ENCODE peak calls at places on chromosomes 4 and X, in four cellular contexts. One of them, this sample, is unnamed.
A peak's percentile ranks its signal among the peaks of the same experiment; 100 is the strongest.

GRCh38 chr4:95754667-95755066 is 85.2 kb upstream of the PDHA2 start:
- DNase-seq in K562: no peak
- DNase-seq in H1: no peak
- DNase-seq in A549: no peak
- DNase-seq in this sample: no peak

GRCh38 chrX:150766351-150767044 is 73.3 kb downstream of the MTMR1 start:
- DNase-seq in H1: no peak
- DNase-seq in A549: no peak
- DNase-seq in K562: peak; percentile 27
- DNase-seq in this sample: no peak

GRCh38 chrX:108537005-108537404 is 97.4 kb downstream of the COL4A5 start:
- DNase-seq in A549: peak; percentile 9
- DNase-seq in K562: peak; percentile 44
- DNase-seq in H1: no peak
- DNase-seq in this sample: peak; percentile 22

GRCh38 chrX:16465081-16465876 is 184.7 kb upstream of the S100G start:
- DNase-seq in A549: no peak
- DNase-seq in H1: no peak
- DNase-seq in K562: no peak
- DNase-seq in this sample: no peak

GRCh38 chr4:128570380-128570779 is 239.1 kb upstream of the JADE1 start:
- DNase-seq in A549: no peak
- DNase-seq in H1: no peak
- DNase-seq in K562: peak; percentile 37
- DNase-seq in this sample: no peak

GRCh38 chrX:8191022-8191421 is 20.0 kb upstream of the VCX2 start:
- DNase-seq in H1: no peak
- DNase-seq in K562: no peak
- DNase-seq in A549: no peak
- DNase-seq in this sample: no peak

GRCh38 chr4:23097251-23097650 is 404.5 kb downstream of the GBA3 start:
- DNase-seq in K562: no peak
- DNase-seq in H1: no peak
- DNase-seq in A549: no peak
- DNase-seq in this sample: no peak

GRCh38 chrX:118216488-118216887 is 99.9 kb upstream of the KLHL13 start:
- DNase-seq in H1: no peak
- DNase-seq in A549: no peak
- DNase-seq in K562: no peak
- DNase-seq in this sample: no peak

GRCh38 chr4:76737180-76737579 is 160.8 kb downstream of the SOWAHB start:
- DNase-seq in H1: no peak
- DNase-seq in A549: no peak
- DNase-seq in K562: no peak
- DNase-seq in this sample: no peak

GRCh38 chr4:40471923-40472322 is 136.8 kb downstream of the CHRNA9 start:
- DNase-seq in H1: no peak
- DNase-seq in A549: no peak
- DNase-seq in K562: no peak
- DNase-seq in this sample: no peak

GRCh38 chr4:155908187-155909139 is 5.0 kb downstream of the TDO2 start:
- DNase-seq in K562: no peak
- DNase-seq in H1: no peak
- DNase-seq in A549: no peak
- DNase-seq in this sample: no peak

GRCh38 chr4:3369781-3370660 is 71.7 kb upstream of the HGFAC start:
- DNase-seq in A549: no peak
- DNase-seq in H1: no peak
- DNase-seq in K562: no peak
- DNase-seq in this sample: no peak

GRCh38 chr4:182219400-182219799 is 23.8 kb upstream of the TENM3 start:
- DNase-seq in A549: no peak
- DNase-seq in H1: no peak
- DNase-seq in K562: no peak
- DNase-seq in this sample: no peak

GRCh38 chr4:22515145-22515887 is 550 bp downstream of the ADGRA3 start:
- DNase-seq in A549: peak; percentile 74
- DNase-seq in K562: peak; percentile 20
- DNase-seq in H1: no peak
- DNase-seq in this sample: peak; percentile 86

GRCh38 chr4:140858897-140859296 is 102.7 kb upstream of the TBC1D9 start:
- DNase-seq in A549: no peak
- DNase-seq in H1: no peak
- DNase-seq in K562: no peak
- DNase-seq in this sample: no peak

GRCh38 chr4:124904723-124905390 is 192.3 kb upstream of the ANKRD50 start:
- DNase-seq in H1: no peak
- DNase-seq in A549: no peak
- DNase-seq in K562: no peak
- DNase-seq in this sample: no peak

GRCh38 chr4:124903995-124904722 is 191.6 kb upstream of the ANKRD50 start:
- DNase-seq in K562: no peak
- DNase-seq in A549: no peak
- DNase-seq in H1: no peak
- DNase-seq in this sample: no peak

GRCh38 chr4:124902111-124902510 is 189.6 kb upstream of the ANKRD50 start:
- DNase-seq in A549: no peak
- DNase-seq in K562: no peak
- DNase-seq in H1: no peak
- DNase-seq in this sample: no peak

GRCh38 chr4:124899997-124900396 is 187.5 kb upstream of the ANKRD50 start:
- DNase-seq in A549: no peak
- DNase-seq in H1: no peak
- DNase-seq in K562: no peak
- DNase-seq in this sample: no peak
- TF ChIP-seq RNF2 in A549: no peak
- TF ChIP-seq RNF2 in H1: no peak
- TF ChIP-seq RNF2 in K562: no peak
- TF ChIP-seq RNF2 in this sample: no peak

GRCh38 chr4:14022428-14022827 is 394.9 kb upstream of the BOD1L1 start:
- DNase-seq in H1: no peak
- DNase-seq in K562: no peak
- DNase-seq in A549: no peak
- DNase-seq in this sample: no peak
- TF ChIP-seq RNF2 in H1: no peak
- TF ChIP-seq RNF2 in K562: no peak
- TF ChIP-seq RNF2 in A549: no peak
- TF ChIP-seq RNF2 in this sample: no peak

DNA sequence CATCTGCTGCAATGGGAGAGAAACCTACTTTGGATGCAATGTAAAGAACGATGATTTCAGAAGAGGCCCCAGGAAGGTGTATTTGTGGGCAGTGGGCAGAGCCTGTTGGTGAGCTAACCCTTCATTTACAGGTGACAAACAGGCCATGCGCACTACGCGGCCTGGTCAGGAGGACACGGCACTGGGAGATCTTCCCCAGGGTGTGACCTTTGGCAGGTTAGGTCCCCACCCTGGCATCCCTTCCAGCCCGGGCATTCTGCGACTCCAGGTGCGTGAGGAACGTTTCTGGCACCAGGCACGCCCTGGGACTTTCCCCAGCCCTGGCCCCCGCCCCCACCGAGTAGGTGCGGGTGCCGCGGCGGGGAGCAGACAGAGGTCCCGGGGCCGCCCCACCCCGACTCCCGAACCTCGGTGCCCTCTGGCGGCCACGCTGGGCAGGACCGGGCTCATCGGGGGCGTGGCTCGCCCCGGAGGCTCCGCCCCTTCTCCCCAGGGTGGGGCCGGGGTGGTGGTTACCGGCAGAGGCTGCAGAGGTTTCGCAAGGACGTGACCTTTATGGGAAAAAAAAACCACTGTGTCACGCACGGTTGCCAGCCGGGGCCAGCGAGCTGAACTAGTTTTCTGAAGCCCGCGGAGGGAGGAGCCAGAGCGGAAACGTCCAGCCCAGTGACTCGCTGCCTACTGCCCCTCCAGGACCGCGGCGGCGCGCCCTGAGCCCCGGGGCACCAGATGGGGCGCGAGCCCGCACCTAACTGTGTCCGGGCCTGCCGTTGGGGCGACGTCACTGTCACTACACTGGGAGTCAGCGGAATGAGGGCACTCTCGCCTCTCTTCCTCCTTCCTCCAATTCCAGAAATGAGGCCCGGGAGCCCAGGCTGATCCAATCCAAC is 5.0 kb upstream of the NYX start:
- DNase-seq in H1: peak; percentile 19
- DNase-seq in K562: peak; percentile 88
- DNase-seq in A549: peak; percentile 76
- DNase-seq in this sample: peak; percentile 84
- TF ChIP-seq RNF2 in H1: no peak
- TF ChIP-seq RNF2 in K562: no peak
- TF ChIP-seq RNF2 in A549: no peak
- TF ChIP-seq RNF2 in this sample: no peak

GRCh38 chr4:20805716-20806115 is 105.5 kb downstream of the PACRGL start:
- DNase-seq in A549: no peak
- DNase-seq in K562: no peak
- DNase-seq in H1: no peak
- DNase-seq in this sample: no peak

GRCh38 chr4:20813698-20814097 is 113.4 kb downstream of the PACRGL start:
- DNase-seq in H1: no peak
- DNase-seq in K562: no peak
- DNase-seq in A549: no peak
- DNase-seq in this sample: no peak

GRCh38 chr4:20809796-20810195 is 109.5 kb downstream of the PACRGL start:
- DNase-seq in A549: no peak
- DNase-seq in H1: peak; percentile 19
- DNase-seq in K562: no peak
- DNase-seq in this sample: peak; percentile 6
- TF ChIP-seq RNF2 in A549: no peak
- TF ChIP-seq RNF2 in H1: no peak
- TF ChIP-seq RNF2 in K562: no peak
- TF ChIP-seq RNF2 in this sample: no peak

This sample was measured in HepG2.